ENCODE peak calls at places on chromosomes 7 and 10, in seven cellular contexts. D is CD4-positive, alpha-beta T cell; N is mammary epithelial cell; K is mucosa of gallbladder; M is AG08396; H is GM23338; W is posterior cingulate gyrus. G is an unnamed sample.

GRCh38 chr7:104156842-104157277 is 51.0 kb downstream of the ORC5 start:
- DNase-seq in W (no peak), H (peak), M (peak), K (no peak), N (peak), D (no peak), G (no peak)

GRCh38 chr10:123147635-123148413 is at the start of gene HMX2:
- DNase-seq in H (peak), N (peak), K (no peak), D (no peak), M (peak), W (no peak), G (no peak)

GRCh38 chr7:157701395-157701794 is 364.6 kb downstream of the DNAJB6 start:
- DNase-seq in K (no peak), D (no peak), H (no peak), N (no peak), M (no peak), W (no peak), G (no peak)

GRCh38 chr10:76977046-76977445 is 660.6 kb downstream of the KCNMA1 start:
- DNase-seq in M (no peak), D (no peak), H (no peak), N (no peak), K (no peak), W (no peak), G (no peak)

GRCh38 chr10:106941297-106942034 is 223.0 kb downstream of the SORCS1 start:
- DNase-seq in W (no peak), K (peak), M (no peak), D (no peak), H (no peak), N (no peak), G (no peak)

GRCh38 chr7:111744501-111745155 is 182.3 kb upstream of the IMMP2L start:
- DNase-seq in N (no peak), M (no peak), K (no peak), D (no peak), H (no peak), W (no peak), G (no peak)

GRCh38 chr10:93028881-93029280 is 31.7 kb upstream of the CYP26C1 start:
- DNase-seq in H (no peak), K (no peak), N (peak), W (no peak), M (peak), D (no peak), G (no peak)

GRCh38 chr7:116499168-116500070 is at the start of gene CAV2:
- DNase-seq in N (peak), M (peak), D (no peak), H (peak), K (peak), W (peak), G (peak)

GRCh38 chr7:99730262-99730810 is 4.7 kb downstream of the CYP3A7 start:
- DNase-seq in M (no peak), W (no peak), K (no peak), D (no peak), N (no peak), H (no peak), G (no peak)

GRCh38 chr10:70119623-70120022 is 13.0 kb downstream of the AIFM2 start:
- DNase-seq in W (no peak), H (no peak), N (no peak), M (no peak), K (no peak), D (no peak), G (no peak)

GRCh38 chr7:1569440-1569832 is 396 bp downstream of the PSMG3 start:
- DNase-seq in K (no peak), W (no peak), N (no peak), D (no peak), H (no peak), M (no peak), G (no peak)

GRCh38 chr10:16890691-16891090 is 73.5 kb upstream of the RSU1 start:
- DNase-seq in W (no peak), D (no peak), H (no peak), M (no peak), K (no peak), N (no peak), G (no peak)

GRCh38 chr7:70566659-70567058 is 565.3 kb upstream of the GALNT17 start:
- DNase-seq in H (no peak), K (no peak), D (no peak), M (no peak), N (peak), W (no peak), G (no peak)

GRCh38 chr7:45897042-45897690 is 8.9 kb downstream of the IGFBP1 start:
- DNase-seq in D (no peak), H (no peak), K (no peak), W (no peak), N (peak), M (no peak), G (no peak)

GRCh38 chr7:57367171-57367570 is 82.8 kb upstream of the ZNF716 start:
- DNase-seq in D (no peak), K (no peak), H (no peak), W (no peak), N (no peak), M (no peak), G (no peak)

GRCh38 chr7:24472093-24472492 is 101.2 kb upstream of the PALS2 start:
- DNase-seq in D (no peak), H (no peak), K (no peak), N (peak), W (no peak), M (no peak), G (no peak)

GRCh38 chr10:70909326-70909935 is 21.1 kb upstream of the PCBD1 start:
- DNase-seq in M (no peak), D (no peak), H (no peak), W (no peak), N (no peak), K (no peak), G (no peak)

GRCh38 chr7:156836443-156836842 is 56.5 kb downstream of the LMBR1 start:
- DNase-seq in W (no peak), N (peak), M (peak), D (no peak), K (no peak), H (no peak), G (no peak)

GRCh38 chr7:156466955-156467625 is 173.5 kb upstream of the RNF32 start:
- DNase-seq in K (no peak), W (no peak), M (no peak), H (no peak), N (no peak), D (no peak), G (no peak)

GRCh38 chr7:120138497-120138896 is 134.5 kb upstream of the KCND2 start:
- DNase-seq in D (no peak), K (peak), M (no peak), N (no peak), H (no peak), W (no peak), G (no peak)

GRCh38 chr7:6729492-6730342 is 23.0 kb upstream of the ZNF12 start:
- DNase-seq in H (peak), W (peak), N (peak), D (peak), M (peak), K (peak), G (peak)

GRCh38 chr7:14115706-14116105 is 126.2 kb upstream of the ETV1 start:
- DNase-seq in M (no peak), N (no peak), W (no peak), H (no peak), D (no peak), K (no peak), G (no peak)

GRCh38 chr7:98810166-98810802 is 59.5 kb downstream of the TMEM130 start:
- DNase-seq in W (peak), N (no peak), D (no peak), M (no peak), K (no peak), H (no peak), G (no peak)

GRCh38 chr10:114538544-114538906 is 119.5 kb downstream of the ABLIM1 start:
- DNase-seq in M (no peak), N (no peak), K (peak), W (no peak), D (no peak), H (peak), G (no peak)

GRCh38 chr10:104339469-104340098 is 1.3 kb upstream of the ITPRIP start:
- DNase-seq in N (peak), H (no peak), M (no peak), D (no peak), K (peak), W (no peak), G (no peak)

GRCh38 chr7:44911911-44912310 is 26.6 kb upstream of the PURB start:
- DNase-seq in D (no peak), M (no peak), H (no peak), K (no peak), N (no peak), W (no peak), G (no peak)

GRCh38 chr7:409344-410281 is 110.0 kb downstream of the PDGFA start:
- DNase-seq in H (no peak), N (no peak), W (no peak), D (no peak), M (no peak), K (no peak), G (no peak)

GRCh38 chr7:118094044-118094443 is 89.9 kb upstream of the LSM8 start:
- DNase-seq in N (no peak), M (no peak), H (no peak), K (no peak), W (no peak), D (no peak), G (no peak)

GRCh38 chr7:116161733-116162132 is 48.6 kb upstream of the TES start:
- DNase-seq in M (no peak), W (no peak), K (no peak), D (no peak), H (peak), N (no peak), G (no peak)

GRCh38 chr10:7671121-7671520 is 4.4 kb upstream of the ITIH5 start:
- DNase-seq in M (no peak), D (no peak), K (no peak), H (no peak), N (no peak), W (no peak), G (no peak)

GRCh38 chr10:78070726-78071125 is 37.1 kb downstream of the RPS24 start:
- DNase-seq in H (no peak), D (no peak), M (no peak), N (no peak), W (no peak), K (no peak), G (no peak)

GRCh38 chr7:111802194-111802785 is 240.0 kb upstream of the IMMP2L start:
- DNase-seq in M (no peak), D (no peak), N (no peak), K (peak), H (no peak), W (no peak), G (no peak)

GRCh38 chr7:22549667-22550513 is 49.9 kb upstream of the STEAP1B start:
- DNase-seq in K (no peak), D (no peak), M (no peak), W (no peak), H (peak), N (peak), G (no peak)

GRCh38 chr7:19215421-19215820 is 70.2 kb upstream of the FERD3L start:
- DNase-seq in W (no peak), H (peak), D (no peak), N (peak), M (peak), K (no peak), G (peak)

GRCh38 chr7:4361774-4362173 is 320.3 kb upstream of the FOXK1 start:
- DNase-seq in M (no peak), K (no peak), H (peak), N (no peak), W (no peak), D (no peak), G (no peak)

GRCh38 chr7:26151953-26152781 is at the start of gene NFE2L3:
- DNase-seq in K (peak), H (peak), M (peak), D (peak), W (peak), N (peak), G (no peak)

GRCh38 chr7:54546081-54546985 is 4.2 kb downstream of the VSTM2A start:
- DNase-seq in K (no peak), M (no peak), H (peak), W (peak), N (no peak), D (no peak), G (no peak)

GRCh38 chr7:45078199-45078681 is 10.5 kb downstream of the NACAD start:
- DNase-seq in M (no peak), H (no peak), D (no peak), K (no peak), W (no peak), N (no peak), G (no peak)